ENCODE peak calls at places on chromosome 22, in ten cellular contexts. N is stimulated activated CD8-positive, alpha-beta memory T cell treated with anti-CD3 and anti-CD28 coated beads, Interleukin-4, amount 100 ng/mL, for 4 hours; D is A549; J is HT-29; O is Right ventricle myocardium superior; V is GM12865; Z is nephron progenitor cell; X is HEK293T; I is GM23338; R is effector memory CD4-positive, alpha-beta T cell. S is an unnamed sample.

GRCh38 chr22:19523240-19524169 is 705 bp downstream of the CLDN5 start:
- DNase-seq in Z (peak), O (peak), X (no peak), V (peak), D (no peak), N (no peak), I (peak), R (no peak), J (no peak), S (no peak)

GRCh38 chr22:27474711-27475547 is 326.6 kb downstream of the MN1 start:
- DNase-seq in D (peak), N (no peak), R (no peak), J (no peak), X (no peak), I (peak), Z (no peak), O (no peak), V (no peak), S (peak)

GRCh38 chr22:39212721-39213376 is 31.9 kb downstream of the PDGFB start:
- DNase-seq in I (peak), V (no peak), N (no peak), O (no peak), X (no peak), J (peak), Z (no peak), D (peak), R (no peak), S (no peak)

GRCh38 chr22:42680648-42681047 is 31.5 kb upstream of the CYB5R3 start:
- DNase-seq in X (no peak), N (no peak), V (no peak), O (no peak), R (no peak), I (no peak), J (peak), D (peak), Z (no peak), S (peak)

GRCh38 chr22:39522567-39523300 is 2.4 kb downstream of the ATF4 start:
- DNase-seq in D (peak), Z (no peak), I (no peak), N (no peak), J (peak), X (no peak), R (no peak), V (peak), O (peak), S (peak)

GRCh38 chr22:32745251-32745995 is 56.1 kb upstream of the TIMP3 start:
- DNase-seq in N (no peak), Z (peak), I (peak), V (no peak), O (peak), D (no peak), J (peak), R (no peak), X (no peak), S (peak)

GRCh38 chr22:32407332-32407731 is 4.7 kb downstream of the RTCB start:
- DNase-seq in V (peak), O (no peak), X (no peak), Z (no peak), J (no peak), R (no peak), I (no peak), N (no peak), D (no peak), S (no peak)

GRCh38 chr22:46098525-46099475 is 51.5 kb upstream of the PPARA start:
- DNase-seq in X (no peak), J (peak), I (no peak), D (no peak), O (no peak), Z (no peak), V (no peak), R (no peak), N (no peak), S (no peak)

GRCh38 chr22:28424427-28425080 is 255.1 kb downstream of the TTC28 start:
- DNase-seq in X (no peak), N (no peak), V (no peak), Z (no peak), O (no peak), R (no peak), J (no peak), I (no peak), D (peak), S (peak)

GRCh38 chr22:38882480-38882879 is 10.5 kb upstream of the CBX6 start:
- DNase-seq in D (no peak), N (no peak), R (no peak), O (peak), V (no peak), Z (no peak), I (no peak), X (no peak), J (no peak), S (no peak)

GRCh38 chr22:44445731-44446130 is 52.3 kb downstream of the RTL6 start:
- DNase-seq in J (no peak), Z (no peak), O (no peak), X (no peak), V (no peak), N (no peak), I (no peak), R (no peak), D (no peak), S (no peak)

GRCh38 chr22:17597217-17597616 is 31.3 kb downstream of the ATP6V1E1 start:
- DNase-seq in I (no peak), V (no peak), O (no peak), J (no peak), D (no peak), X (no peak), N (no peak), R (no peak), Z (no peak), S (no peak)

GRCh38 chr22:49099089-49099488 is 728.6 kb downstream of the BRD1 start:
- DNase-seq in N (no peak), Z (no peak), I (no peak), X (no peak), R (no peak), D (no peak), O (peak), V (no peak), J (no peak), S (no peak)

GRCh38 chr22:17867160-17867785 is 93.0 kb upstream of the BID start:
- DNase-seq in I (no peak), J (peak), Z (no peak), O (peak), X (no peak), R (no peak), D (no peak), V (no peak), N (no peak), S (no peak)

GRCh38 chr22:26684173-26684572 is 26.8 kb downstream of the MIAT start:
- DNase-seq in X (no peak), Z (no peak), I (no peak), O (no peak), V (no peak), N (no peak), J (no peak), D (no peak), R (no peak), S (no peak)

GRCh38 chr22:23762866-23763578 is at the start of gene C22orf15:
- DNase-seq in O (peak), N (no peak), J (no peak), R (no peak), V (no peak), D (no peak), I (peak), Z (peak), X (no peak), S (no peak)

GRCh38 chr22:39808087-39808486 is 85.5 kb downstream of the ENTHD1 start:
- DNase-seq in N (no peak), X (peak), D (peak), I (peak), J (peak), R (peak), Z (peak), O (no peak), V (peak), S (peak)

GRCh38 chr22:48950151-48950915 is 877.3 kb downstream of the BRD1 start:
- DNase-seq in O (no peak), Z (peak), N (no peak), D (no peak), R (no peak), X (no peak), I (no peak), V (no peak), J (no peak), S (no peak)

GRCh38 chr22:21102659-21103267 is 57.0 kb downstream of the LRRC74B start:
- DNase-seq in O (peak), V (peak), D (peak), Z (peak), N (peak), J (peak), X (peak), R (peak), I (peak), S (peak)

GRCh38 chr22:37763012-37763411 is 44.7 kb upstream of the GCAT start:
- DNase-seq in J (no peak), I (no peak), N (no peak), X (no peak), R (no peak), Z (no peak), O (no peak), V (no peak), D (no peak), S (no peak)